ENCODE peak calls at places on chromosome X, in nine cellular contexts. One of them, this sample, is unnamed.

GRCh38 chrX:153512501-153512893 is 4.9 kb upstream of the ATP2B3 start:
- DNase-seq in activated T-cell treated with anti-CD3 and anti-CD28 coated beads, Interleukin-2, amount 50 U/mL, for 1 hour: no peak
- DNase-seq in stimulated activated CD4-positive, alpha-beta T cell treated with anti-CD3 and anti-CD28 coated beads, Interleukin-1b, Interleukin-23, amount 100 ng/mL, for 48 hours: no peak
- DNase-seq in SK-N-SH: no peak
- DNase-seq in CD4-positive, alpha-beta T cell: no peak
- DNase-seq in 8988T: no peak
- DNase-seq in AG04450: no peak
- DNase-seq in stromal cell of bone marrow: no peak
- DNase-seq in hepatocyte: no peak
- DNase-seq in this sample: no peak

GRCh38 chrX:44596277-44596676 is 53.6 kb upstream of the FUNDC1 start:
- DNase-seq in stromal cell of bone marrow: no peak
- DNase-seq in stimulated activated CD4-positive, alpha-beta T cell treated with anti-CD3 and anti-CD28 coated beads, Interleukin-1b, Interleukin-23, amount 100 ng/mL, for 48 hours: no peak
- DNase-seq in CD4-positive, alpha-beta T cell: no peak
- DNase-seq in hepatocyte: no peak
- DNase-seq in activated T-cell treated with anti-CD3 and anti-CD28 coated beads, Interleukin-2, amount 50 U/mL, for 1 hour: no peak
- DNase-seq in 8988T: no peak
- DNase-seq in AG04450: no peak
- DNase-seq in SK-N-SH: no peak
- DNase-seq in this sample: no peak

GRCh38 chrX:130523460-130524394 is 121.9 kb downstream of the RBMX2 start:
- DNase-seq in 8988T: no peak
- DNase-seq in activated T-cell treated with anti-CD3 and anti-CD28 coated beads, Interleukin-2, amount 50 U/mL, for 1 hour: no peak
- DNase-seq in stimulated activated CD4-positive, alpha-beta T cell treated with anti-CD3 and anti-CD28 coated beads, Interleukin-1b, Interleukin-23, amount 100 ng/mL, for 48 hours: no peak
- DNase-seq in stromal cell of bone marrow: no peak
- DNase-seq in hepatocyte: no peak
- DNase-seq in AG04450: no peak
- DNase-seq in CD4-positive, alpha-beta T cell: no peak
- DNase-seq in SK-N-SH: peak; percentile 80
- DNase-seq in this sample: no peak

GRCh38 chrX:37998586-37999267 is 7.6 kb upstream of the SYTL5 start:
- DNase-seq in CD4-positive, alpha-beta T cell: no peak
- DNase-seq in stromal cell of bone marrow: peak; percentile 56
- DNase-seq in hepatocyte: no peak
- DNase-seq in AG04450: no peak
- DNase-seq in 8988T: no peak
- DNase-seq in stimulated activated CD4-positive, alpha-beta T cell treated with anti-CD3 and anti-CD28 coated beads, Interleukin-1b, Interleukin-23, amount 100 ng/mL, for 48 hours: no peak
- DNase-seq in SK-N-SH: no peak
- DNase-seq in activated T-cell treated with anti-CD3 and anti-CD28 coated beads, Interleukin-2, amount 50 U/mL, for 1 hour: no peak
- DNase-seq in this sample: no peak

GRCh38 chrX:41035582-41035981 is 49.7 kb upstream of the USP9X start:
- DNase-seq in stromal cell of bone marrow: no peak
- DNase-seq in stimulated activated CD4-positive, alpha-beta T cell treated with anti-CD3 and anti-CD28 coated beads, Interleukin-1b, Interleukin-23, amount 100 ng/mL, for 48 hours: no peak
- DNase-seq in 8988T: no peak
- DNase-seq in hepatocyte: no peak
- DNase-seq in activated T-cell treated with anti-CD3 and anti-CD28 coated beads, Interleukin-2, amount 50 U/mL, for 1 hour: no peak
- DNase-seq in AG04450: no peak
- DNase-seq in SK-N-SH: no peak
- DNase-seq in CD4-positive, alpha-beta T cell: no peak
- DNase-seq in this sample: no peak

GRCh38 chrX:9534686-9535085 is 69.8 kb downstream of the TBL1X start:
- DNase-seq in SK-N-SH: no peak
- DNase-seq in activated T-cell treated with anti-CD3 and anti-CD28 coated beads, Interleukin-2, amount 50 U/mL, for 1 hour: no peak
- DNase-seq in hepatocyte: no peak
- DNase-seq in stimulated activated CD4-positive, alpha-beta T cell treated with anti-CD3 and anti-CD28 coated beads, Interleukin-1b, Interleukin-23, amount 100 ng/mL, for 48 hours: no peak
- DNase-seq in stromal cell of bone marrow: peak; percentile 42
- DNase-seq in 8988T: no peak
- DNase-seq in AG04450: no peak
- DNase-seq in CD4-positive, alpha-beta T cell: no peak
- DNase-seq in this sample: no peak

GRCh38 chrX:38375888-38376287 is 23.5 kb downstream of the OTC start:
- DNase-seq in activated T-cell treated with anti-CD3 and anti-CD28 coated beads, Interleukin-2, amount 50 U/mL, for 1 hour: no peak
- DNase-seq in stromal cell of bone marrow: peak; percentile 2
- DNase-seq in CD4-positive, alpha-beta T cell: no peak
- DNase-seq in 8988T: no peak
- DNase-seq in SK-N-SH: peak; percentile 14
- DNase-seq in AG04450: no peak
- DNase-seq in stimulated activated CD4-positive, alpha-beta T cell treated with anti-CD3 and anti-CD28 coated beads, Interleukin-1b, Interleukin-23, amount 100 ng/mL, for 48 hours: no peak
- DNase-seq in hepatocyte: peak; percentile 13
- DNase-seq in this sample: no peak

GRCh38 chrX:152897216-152898144 is at the start of gene ZNF185:
- DNase-seq in activated T-cell treated with anti-CD3 and anti-CD28 coated beads, Interleukin-2, amount 50 U/mL, for 1 hour: no peak
- DNase-seq in stimulated activated CD4-positive, alpha-beta T cell treated with anti-CD3 and anti-CD28 coated beads, Interleukin-1b, Interleukin-23, amount 100 ng/mL, for 48 hours: no peak
- DNase-seq in 8988T: no peak
- DNase-seq in stromal cell of bone marrow: no peak
- DNase-seq in SK-N-SH: peak; percentile 70
- DNase-seq in hepatocyte: peak; percentile 75
- DNase-seq in CD4-positive, alpha-beta T cell: no peak
- DNase-seq in AG04450: no peak
- DNase-seq in this sample: no peak